ENCODE peak calls at places on chromosomes 5 and 9, in five cellular contexts. One of them, this sample, is unnamed.

GRCh38 chr5:168746893-168747640 is 167.9 kb upstream of the PANK3 start:
- DNase-seq in GM12865: no peak
- DNase-seq in cardiac fibroblast: no peak
- DNase-seq in GM10248: no peak
- DNase-seq in stomach: no peak
- DNase-seq in this sample: no peak

GRCh38 chr5:154962494-154962893 is 21.6 kb downstream of the MRPL22 start:
- DNase-seq in GM10248: peak
- DNase-seq in stomach: no peak
- DNase-seq in GM12865: peak
- DNase-seq in cardiac fibroblast: no peak
- DNase-seq in this sample: peak

GRCh38 chr5:81768960-81769452 is 18.1 kb upstream of the SSBP2 start:
- DNase-seq in GM10248: no peak
- DNase-seq in stomach: no peak
- DNase-seq in cardiac fibroblast: peak
- DNase-seq in GM12865: no peak
- DNase-seq in this sample: no peak

GRCh38 chr9:133290751-133291302 is 15.8 kb upstream of the ABO start:
- DNase-seq in stomach: no peak
- DNase-seq in cardiac fibroblast: no peak
- DNase-seq in GM10248: no peak
- DNase-seq in GM12865: no peak
- DNase-seq in this sample: no peak

GRCh38 chr9:114046876-114047275 is 31.2 kb downstream of the AMBP start:
- DNase-seq in cardiac fibroblast: peak
- DNase-seq in stomach: no peak
- DNase-seq in GM12865: no peak
- DNase-seq in GM10248: no peak
- DNase-seq in this sample: no peak

GRCh38 chr9:79574716-79575242 is 3.0 kb downstream of the TLE4 start:
- DNase-seq in stomach: no peak
- DNase-seq in GM12865: no peak
- DNase-seq in GM10248: no peak
- DNase-seq in cardiac fibroblast: peak
- DNase-seq in this sample: no peak

GRCh38 chr9:135602789-135603481 is 36.4 kb downstream of the GLT6D1 start:
- DNase-seq in GM12865: peak
- DNase-seq in GM10248: peak
- DNase-seq in cardiac fibroblast: peak
- DNase-seq in stomach: peak
- DNase-seq in this sample: peak

GRCh38 chr5:168296687-168297086 is 5.2 kb downstream of the WWC1 start:
- DNase-seq in cardiac fibroblast: no peak
- DNase-seq in stomach: no peak
- DNase-seq in GM10248: no peak
- DNase-seq in GM12865: no peak
- DNase-seq in this sample: no peak

GRCh38 chr9:136043386-136044054 is 51.6 kb downstream of the NACC2 start:
- DNase-seq in cardiac fibroblast: no peak
- DNase-seq in GM12865: no peak
- DNase-seq in stomach: peak
- DNase-seq in GM10248: no peak
- DNase-seq in this sample: no peak

GRCh38 chr5:116521173-116521872 is 53.3 kb downstream of the SEMA6A start:
- DNase-seq in GM10248: no peak
- DNase-seq in cardiac fibroblast: no peak
- DNase-seq in GM12865: peak
- DNase-seq in stomach: no peak
- DNase-seq in this sample: no peak

GRCh38 chr9:130713286-130713975 is 19.9 kb downstream of the EXOSC2 start:
- DNase-seq in cardiac fibroblast: peak
- DNase-seq in stomach: no peak
- DNase-seq in GM10248: peak
- DNase-seq in GM12865: peak
- DNase-seq in this sample: no peak

GRCh38 chr9:115018547-115019435 is 88.4 kb upstream of the TNFSF8 start:
- DNase-seq in stomach: no peak
- DNase-seq in GM10248: no peak
- DNase-seq in GM12865: no peak
- DNase-seq in cardiac fibroblast: peak
- DNase-seq in this sample: no peak

GRCh38 chr5:91183743-91184142 is 199.4 kb downstream of the ARRDC3 start:
- DNase-seq in GM10248: no peak
- DNase-seq in GM12865: no peak
- DNase-seq in stomach: peak
- DNase-seq in cardiac fibroblast: no peak
- DNase-seq in this sample: no peak

GRCh38 chr9:134983094-134983493 is 65.4 kb upstream of the FCN1 start:
- DNase-seq in cardiac fibroblast: no peak
- DNase-seq in GM12865: peak
- DNase-seq in GM10248: peak
- DNase-seq in stomach: peak
- DNase-seq in this sample: peak

GRCh38 chr5:95847261-95847592 is 24.7 kb upstream of the GLRX start:
- DNase-seq in GM10248: no peak
- DNase-seq in stomach: no peak
- DNase-seq in cardiac fibroblast: no peak
- DNase-seq in GM12865: no peak
- DNase-seq in this sample: no peak

GRCh38 chr5:127320032-127320945 is 29.7 kb downstream of the MEGF10 start:
- DNase-seq in stomach: no peak
- DNase-seq in GM12865: peak
- DNase-seq in cardiac fibroblast: no peak
- DNase-seq in GM10248: no peak
- DNase-seq in this sample: no peak

GRCh38 chr5:119302916-119303897 is 52.6 kb upstream of the TNFAIP8 start:
- DNase-seq in stomach: no peak
- DNase-seq in cardiac fibroblast: peak
- DNase-seq in GM10248: no peak
- DNase-seq in GM12865: no peak
- DNase-seq in this sample: no peak

GRCh38 chr5:72015103-72015548 is 92.1 kb upstream of the MAP1B start:
- DNase-seq in stomach: no peak
- DNase-seq in GM12865: peak
- DNase-seq in GM10248: no peak
- DNase-seq in cardiac fibroblast: peak
- DNase-seq in this sample: no peak

GRCh38 chr9:2281031-2281802 is 266.1 kb downstream of the SMARCA2 start:
- DNase-seq in stomach: no peak
- DNase-seq in GM10248: no peak
- DNase-seq in cardiac fibroblast: peak
- DNase-seq in GM12865: no peak
- DNase-seq in this sample: no peak

GRCh38 chr9:134591082-134591571 is 50.5 kb upstream of the COL5A1 start:
- DNase-seq in GM12865: no peak
- DNase-seq in GM10248: no peak
- DNase-seq in cardiac fibroblast: peak
- DNase-seq in stomach: no peak
- DNase-seq in this sample: no peak

GRCh38 chr9:111456536-111456935 is 27.6 kb downstream of the ECPAS start:
- DNase-seq in GM10248: no peak
- DNase-seq in cardiac fibroblast: peak
- DNase-seq in stomach: no peak
- DNase-seq in GM12865: peak
- DNase-seq in this sample: no peak

GRCh38 chr9:94805585-94805984 is 79.1 kb downstream of the AOPEP start:
- DNase-seq in GM10248: no peak
- DNase-seq in stomach: no peak
- DNase-seq in GM12865: no peak
- DNase-seq in cardiac fibroblast: peak
- DNase-seq in this sample: no peak

GRCh38 chr9:130955947-130956621 is 17.0 kb upstream of the FIBCD1 start:
- DNase-seq in stomach: no peak
- DNase-seq in GM12865: no peak
- DNase-seq in cardiac fibroblast: no peak
- DNase-seq in GM10248: no peak
- DNase-seq in this sample: no peak

GRCh38 chr9:136013524-136014034 is 52.4 kb upstream of the UBAC1 start:
- DNase-seq in stomach: no peak
- DNase-seq in GM12865: no peak
- DNase-seq in GM10248: no peak
- DNase-seq in cardiac fibroblast: no peak
- DNase-seq in this sample: no peak

GRCh38 chr9:97807681-97808080 is 45.3 kb upstream of the FOXE1 start:
- DNase-seq in GM10248: no peak
- DNase-seq in stomach: no peak
- DNase-seq in GM12865: no peak
- DNase-seq in cardiac fibroblast: no peak
- DNase-seq in this sample: no peak

DNA sequence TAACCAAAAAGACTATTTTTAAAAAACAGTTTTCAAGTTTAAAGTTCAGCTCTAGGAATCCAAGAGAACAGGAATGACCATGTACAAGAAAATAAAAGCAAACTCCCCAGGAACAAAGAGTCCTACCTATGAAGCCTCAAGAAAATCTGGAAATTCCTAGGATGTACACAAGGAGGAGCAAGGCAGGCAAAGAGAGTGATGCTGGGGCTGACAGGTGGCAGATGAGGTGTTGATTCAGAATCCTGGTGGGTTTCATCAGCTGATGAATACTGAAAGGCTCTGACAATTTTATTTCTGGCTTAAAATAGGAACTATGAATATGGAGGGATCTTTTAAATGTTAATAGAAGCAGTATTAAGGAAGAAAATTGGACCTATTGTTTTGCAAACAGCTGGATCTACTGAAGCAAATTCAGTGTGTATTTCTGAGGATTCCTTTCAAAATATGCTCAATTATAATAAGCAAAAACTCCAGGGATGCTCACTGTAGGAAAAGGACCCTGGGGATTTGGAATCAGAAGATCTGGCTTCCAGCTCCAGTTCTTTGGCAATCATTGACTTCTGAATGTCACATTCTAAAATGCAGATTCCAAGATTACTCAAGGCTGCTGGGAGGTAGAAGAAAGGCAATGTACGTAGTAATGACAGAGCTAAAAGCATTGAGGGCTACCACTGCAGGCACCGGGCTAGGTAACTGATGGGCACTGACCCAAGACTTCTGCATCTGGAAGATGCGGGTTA is 28.0 kb upstream of the SH3RF2 start:
- DNase-seq in GM12865: no peak
- DNase-seq in cardiac fibroblast: no peak
- DNase-seq in stomach: no peak
- DNase-seq in GM10248: no peak
- DNase-seq in this sample: no peak
- TF ChIP-seq CTCF in GM12865: no peak
- TF ChIP-seq CTCF in cardiac fibroblast: peak
- TF ChIP-seq CTCF in stomach: no peak
- TF ChIP-seq CTCF in GM10248: no peak
- TF ChIP-seq CTCF in this sample: no peak

GRCh38 chr5:142871880-142872200 is 101.7 kb downstream of the ARHGAP26 start:
- DNase-seq in GM12865: no peak
- DNase-seq in cardiac fibroblast: peak
- DNase-seq in stomach: no peak
- DNase-seq in GM10248: no peak
- DNase-seq in this sample: no peak

GRCh38 chr5:142872217-142872616 is 102.0 kb downstream of the ARHGAP26 start:
- DNase-seq in GM12865: no peak
- DNase-seq in cardiac fibroblast: no peak
- DNase-seq in GM10248: no peak
- DNase-seq in stomach: no peak
- DNase-seq in this sample: no peak

GRCh38 chr5:142874537-142874936 is 104.4 kb downstream of the ARHGAP26 start:
- DNase-seq in GM10248: no peak
- DNase-seq in cardiac fibroblast: peak
- DNase-seq in stomach: peak
- DNase-seq in GM12865: no peak
- DNase-seq in this sample: no peak

GRCh38 chr5:142872795-142873194 is 102.6 kb downstream of the ARHGAP26 start:
- DNase-seq in GM10248: no peak
- DNase-seq in GM12865: no peak
- DNase-seq in stomach: peak
- DNase-seq in cardiac fibroblast: peak
- DNase-seq in this sample: no peak

GRCh38 chr5:142873831-142874230 is 103.7 kb downstream of the ARHGAP26 start:
- DNase-seq in cardiac fibroblast: no peak
- DNase-seq in GM10248: no peak
- DNase-seq in stomach: no peak
- DNase-seq in GM12865: no peak
- DNase-seq in this sample: no peak
- TF ChIP-seq CTCF in cardiac fibroblast: peak
- TF ChIP-seq CTCF in GM10248: no peak
- TF ChIP-seq CTCF in stomach: no peak
- TF ChIP-seq CTCF in GM12865: no peak
- TF ChIP-seq CTCF in this sample: no peak

GRCh38 chr5:927172-928015 is 34.7 kb downstream of the TRIP13 start:
- DNase-seq in stomach: no peak
- DNase-seq in cardiac fibroblast: no peak
- DNase-seq in GM10248: no peak
- DNase-seq in GM12865: no peak
- DNase-seq in this sample: no peak

GRCh38 chr5:922745-923472 is 30.2 kb downstream of the TRIP13 start:
- DNase-seq in GM12865: no peak
- DNase-seq in cardiac fibroblast: no peak
- DNase-seq in GM10248: no peak
- DNase-seq in stomach: no peak
- DNase-seq in this sample: no peak

GRCh38 chr5:929596-929995 is 36.9 kb downstream of the TRIP13 start:
- DNase-seq in GM10248: no peak
- DNase-seq in stomach: no peak
- DNase-seq in GM12865: no peak
- DNase-seq in cardiac fibroblast: no peak
- DNase-seq in this sample: no peak

GRCh38 chr5:923473-923873 is 30.8 kb downstream of the TRIP13 start:
- DNase-seq in stomach: peak
- DNase-seq in cardiac fibroblast: peak
- DNase-seq in GM12865: peak
- DNase-seq in GM10248: peak
- DNase-seq in this sample: peak

GRCh38 chr5:926416-927171 is 33.9 kb downstream of the TRIP13 start:
- DNase-seq in stomach: no peak
- DNase-seq in cardiac fibroblast: peak
- DNase-seq in GM10248: peak
- DNase-seq in GM12865: no peak
- DNase-seq in this sample: peak
- TF ChIP-seq CTCF in stomach: no peak
- TF ChIP-seq CTCF in cardiac fibroblast: peak
- TF ChIP-seq CTCF in GM10248: peak
- TF ChIP-seq CTCF in GM12865: peak
- TF ChIP-seq CTCF in this sample: peak

DNA sequence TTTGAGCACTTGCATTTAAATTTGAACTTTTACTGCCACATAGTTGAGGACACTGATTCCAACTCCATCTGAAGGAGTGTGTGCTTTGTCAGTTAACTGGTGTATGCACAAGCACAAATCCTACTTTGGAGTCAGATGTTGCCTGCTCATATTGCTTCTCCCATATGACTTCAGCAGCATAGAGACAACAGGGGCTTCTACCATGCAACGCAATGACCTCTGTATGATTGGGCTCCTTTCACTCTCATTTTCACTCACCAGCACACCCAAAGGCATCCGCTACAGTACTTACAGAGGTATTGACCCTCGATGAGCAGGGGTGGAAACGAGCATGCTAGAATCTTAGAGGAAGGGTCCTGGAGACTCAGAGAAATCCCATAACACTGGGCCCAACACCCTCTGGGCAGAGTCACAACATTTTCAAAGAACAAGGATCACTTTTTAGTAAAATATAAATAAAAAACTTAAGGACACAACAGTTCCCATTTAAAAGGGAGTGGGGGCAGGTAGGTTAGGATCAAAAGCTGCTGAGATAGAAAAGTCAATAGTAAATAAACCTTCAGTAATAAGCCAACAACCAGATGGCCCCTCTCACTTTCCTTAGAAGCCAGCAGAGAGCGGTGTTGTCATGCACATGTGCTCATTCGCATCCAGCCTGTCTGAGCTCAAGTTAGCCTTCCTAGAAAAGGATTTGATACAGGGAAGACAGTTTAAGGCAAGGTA is 203.8 kb downstream of the SNCAIP start:
- DNase-seq in cardiac fibroblast: peak
- DNase-seq in stomach: peak
- DNase-seq in GM12865: peak
- DNase-seq in GM10248: peak
- DNase-seq in this sample: peak
- TF ChIP-seq CTCF in cardiac fibroblast: peak
- TF ChIP-seq CTCF in stomach: peak
- TF ChIP-seq CTCF in GM12865: peak
- TF ChIP-seq CTCF in GM10248: peak
- TF ChIP-seq CTCF in this sample: peak

This sample was measured in GM13976.